ENCODE peak calls at places on chromosomes 3 and 15, in eight cellular contexts. T is transverse colon; X is heart right ventricle; J is HL-60; Q is spleen; D is heart left ventricle; S is CD4-positive, CD25-positive, alpha-beta regulatory T cell; F is cardiac muscle cell. Y is an unnamed sample.

GRCh38 chr15:63071288-63071909 is 28.9 kb downstream of the TPM1 start:
- DNase-seq in J (no peak), X (no peak), F (no peak), D (no peak), T (no peak), Q (no peak), S (no peak), Y (no peak)

GRCh38 chr3:48596676-48597407 is 1.7 kb upstream of the COL7A1 start:
- DNase-seq in J (no peak), D (no peak), F (no peak), X (no peak), T (no peak), Q (no peak), S (no peak), Y (no peak)

GRCh38 chr3:10759495-10759894 is 56.5 kb upstream of the SLC6A11 start:
- DNase-seq in J (no peak), Q (no peak), S (no peak), F (no peak), D (no peak), X (no peak), T (no peak), Y (no peak)

GRCh38 chr3:134901461-134901860 is 106.4 kb downstream of the EPHB1 start:
- DNase-seq in J (no peak), Q (peak), D (no peak), T (no peak), S (no peak), F (no peak), X (no peak), Y (no peak)

GRCh38 chr15:63041982-63042878 is at the start of gene TPM1:
- DNase-seq in S (no peak), T (peak), J (no peak), D (peak), X (peak), F (peak), Q (peak), Y (peak)

GRCh38 chr3:152458725-152459515 is 190.2 kb downstream of the MBNL1 start:
- DNase-seq in S (no peak), Q (no peak), D (no peak), F (no peak), J (no peak), T (no peak), X (no peak), Y (no peak)

GRCh38 chr3:62962656-62963055 is 87.4 kb upstream of the CADPS start:
- DNase-seq in D (no peak), S (no peak), F (peak), X (no peak), T (no peak), J (no peak), Q (no peak), Y (no peak)

GRCh38 chr3:13932578-13933295 is 52.9 kb upstream of the WNT7A start:
- DNase-seq in F (no peak), T (no peak), Q (no peak), D (no peak), J (no peak), X (peak), S (no peak), Y (no peak)

GRCh38 chr3:17444865-17445264 is 297.6 kb downstream of the TBC1D5 start:
- DNase-seq in D (no peak), J (no peak), S (no peak), F (no peak), Q (no peak), T (no peak), X (no peak), Y (no peak)

GRCh38 chr3:35597490-35597889 is 41.8 kb upstream of the ARPP21 start:
- DNase-seq in F (no peak), J (no peak), S (no peak), Q (no peak), T (no peak), X (no peak), D (no peak), Y (no peak)

GRCh38 chr3:29605845-29606244 is 325.0 kb downstream of the RBMS3 start:
- DNase-seq in D (no peak), X (no peak), T (no peak), F (no peak), Q (no peak), J (no peak), S (no peak), Y (no peak)

GRCh38 chr15:58886921-58887320 is 46.6 kb downstream of the SLTM start:
- DNase-seq in Q (no peak), S (no peak), F (no peak), T (no peak), D (no peak), J (no peak), X (no peak), Y (no peak)

GRCh38 chr15:46365612-46366011 is 730.8 kb downstream of the SQOR start:
- DNase-seq in X (no peak), S (no peak), J (no peak), F (no peak), Q (no peak), T (no peak), D (peak), Y (no peak)

GRCh38 chr3:106589306-106589942 is 720.6 kb upstream of the CBLB start:
- DNase-seq in T (no peak), S (no peak), F (no peak), D (no peak), J (no peak), X (no peak), Q (no peak), Y (no peak)

GRCh38 chr15:83732770-83733169 is 78.8 kb downstream of the ADAMTSL3 start:
- DNase-seq in X (no peak), J (no peak), F (no peak), D (no peak), Q (no peak), T (no peak), S (no peak), Y (no peak)

GRCh38 chr15:83733691-83734090 is 79.8 kb downstream of the ADAMTSL3 start:
- DNase-seq in J (no peak), S (no peak), Q (no peak), F (no peak), D (no peak), X (no peak), T (no peak), Y (no peak)

GRCh38 chr15:83733206-83733605 is 79.3 kb downstream of the ADAMTSL3 start:
- DNase-seq in T (no peak), D (no peak), Q (no peak), F (no peak), J (no peak), S (no peak), X (no peak), Y (no peak)

GRCh38 chr15:83734487-83734886 is 80.6 kb downstream of the ADAMTSL3 start:
- DNase-seq in J (no peak), T (no peak), D (no peak), X (no peak), Q (no peak), F (peak), S (no peak), Y (no peak)

DNA sequence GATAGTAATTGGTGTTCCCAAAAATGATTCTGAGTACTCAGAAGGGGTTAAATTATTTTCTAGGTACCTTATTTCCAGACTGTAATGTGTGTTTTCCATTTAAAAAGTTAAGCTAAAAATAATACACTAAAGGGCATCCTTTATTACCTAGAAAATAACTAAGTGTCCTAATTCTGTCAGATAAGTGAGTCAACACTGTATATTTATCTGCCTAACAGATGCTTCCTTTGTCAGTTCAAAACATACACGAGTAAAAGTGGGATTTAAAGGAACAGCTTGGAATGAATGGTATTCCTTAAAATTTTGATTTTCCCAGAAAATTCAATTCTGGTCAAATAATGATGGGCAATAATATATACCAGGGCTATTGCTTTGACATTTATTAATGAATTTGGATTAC is 78.3 kb downstream of the ADAMTSL3 start:
- DNase-seq in D (no peak), T (no peak), S (no peak), X (no peak), J (no peak), Q (no peak), F (no peak), Y (no peak)
- H3K27ac ChIP-seq in D (no peak), T (no peak), S (no peak), X (no peak), J (no peak), Q (no peak), F (no peak), Y (no peak)

DNA sequence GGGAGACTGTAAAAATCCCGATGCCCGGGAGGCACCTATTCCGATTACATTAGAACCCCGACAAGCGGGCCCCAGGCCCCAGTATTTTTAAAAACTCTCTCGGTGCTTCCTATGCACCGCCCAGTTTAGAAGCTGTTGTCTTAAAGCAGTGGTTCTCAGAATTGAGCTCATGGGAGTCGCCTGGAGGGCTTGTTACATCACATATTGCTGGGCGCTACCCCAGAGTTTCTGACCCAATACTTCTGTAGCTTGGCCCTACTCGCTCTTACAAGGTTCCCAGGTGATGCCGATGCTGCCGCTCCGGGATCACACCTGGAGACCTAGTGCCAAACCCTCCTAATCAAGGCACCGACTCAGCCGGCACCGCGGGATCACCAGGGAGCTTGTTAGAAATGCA is 35.2 kb downstream of the CPN2 start:
- DNase-seq in J (no peak), X (no peak), T (no peak), F (no peak), S (no peak), Q (no peak), D (no peak), Y (no peak)
- H3K27ac ChIP-seq in J (no peak), X (no peak), T (peak), F (no peak), S (no peak), Q (no peak), D (no peak), Y (no peak)

GRCh38 chr3:159727506-159727905 is 261.1 kb upstream of the IL12A start:
- DNase-seq in D (no peak), Q (no peak), F (no peak), S (no peak), T (no peak), J (no peak), X (no peak), Y (no peak)
- H3K27ac ChIP-seq in D (no peak), Q (no peak), F (no peak), S (no peak), T (no peak), J (no peak), X (no peak), Y (no peak)

GRCh38 chr3:175184392-175184791 is 325.3 kb downstream of the NAALADL2 start:
- DNase-seq in X (no peak), J (no peak), F (no peak), D (no peak), T (no peak), S (no peak), Q (no peak), Y (no peak)
- H3K27ac ChIP-seq in X (no peak), J (no peak), F (no peak), D (no peak), T (no peak), S (no peak), Q (no peak), Y (no peak)

DNA sequence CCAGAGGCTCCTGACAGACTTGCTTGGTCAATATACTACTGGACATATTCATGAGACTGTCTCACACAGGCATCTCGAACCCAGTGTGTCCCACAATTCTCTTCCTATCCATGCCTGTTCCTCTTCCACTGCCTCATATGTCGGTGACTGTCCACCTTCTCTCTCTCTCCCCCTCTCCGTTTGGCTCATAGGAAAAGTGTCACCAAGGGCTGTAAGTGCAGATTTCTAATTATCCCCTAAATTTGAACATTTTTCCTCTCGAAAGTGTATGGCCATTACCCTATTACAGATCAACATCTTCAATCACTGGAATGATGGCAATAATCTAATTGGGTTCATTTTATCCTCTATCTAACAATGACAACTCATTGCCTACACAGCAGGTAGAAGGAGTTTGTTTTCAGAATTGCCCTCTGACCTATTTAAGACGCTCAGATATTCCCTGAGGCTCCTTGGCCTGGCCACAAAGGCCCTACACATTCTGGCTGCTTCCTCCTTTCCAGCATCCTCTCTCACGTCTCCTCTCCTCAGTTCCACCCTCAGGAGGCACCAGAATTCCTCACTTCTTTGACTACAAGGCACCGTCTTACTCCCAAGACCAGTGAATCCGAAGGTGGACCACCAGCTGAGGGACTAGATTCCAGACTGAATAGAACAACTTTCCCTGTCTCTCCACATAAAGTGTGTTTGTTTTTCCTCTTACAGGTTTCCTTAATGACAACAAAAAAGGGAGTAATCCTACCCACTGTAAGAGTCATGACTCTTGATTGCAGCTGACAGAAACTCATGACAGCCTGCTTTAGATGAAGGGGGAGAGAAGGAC is 22.2 kb upstream of the MUC20 start:
- DNase-seq in D (no peak), F (no peak), J (no peak), Q (no peak), S (no peak), T (no peak), X (no peak), Y (no peak)
- H3K27ac ChIP-seq in D (no peak), F (peak), J (no peak), Q (no peak), S (no peak), T (no peak), X (no peak), Y (no peak)

Y was measured in naive thymus-derived CD4-positive, alpha-beta T cell.